ENCODE peak calls at places on chromosomes 6 and 20, in nine cellular contexts. J, E, H, N, T, Q, W, B and M are unnamed samples. For H3K4me1, the result is how much of the 10 kb centered on the place peaks cover.

GRCh38 chr6:20412674-20413073 is 11.0 kb downstream of the E2F3 start:
- DNase-seq in J (peak), E (no peak), H (no peak), N (no peak), T (no peak), Q (no peak), W (no peak), B (no peak), M (no peak)

GRCh38 chr6:501891-502601 is 110.5 kb downstream of the IRF4 start:
- DNase-seq in J (no peak), E (no peak), H (no peak), N (no peak), T (no peak), Q (no peak), W (peak), B (no peak), M (no peak)

GRCh38 chr6:162260024-162260423 is 467.5 kb downstream of the PRKN start:
- DNase-seq in J (no peak), E (no peak), H (no peak), N (no peak), T (no peak), Q (no peak), W (no peak), B (no peak), M (no peak)

GRCh38 chr20:46752639-46753235 is 43.3 kb downstream of the SLC2A10 start:
- DNase-seq in J (no peak), E (peak), H (peak), N (peak), T (peak), Q (peak), W (peak), B (peak), M (no peak)

GRCh38 chr20:17538517-17539170 is 7.5 kb upstream of the BFSP1 start:
- DNase-seq in J (no peak), E (no peak), H (no peak), N (no peak), T (no peak), Q (no peak), W (no peak), B (peak), M (no peak)

GRCh38 chr20:34022154-34022842 is 28.6 kb downstream of the RALY start:
- DNase-seq in J (no peak), E (no peak), H (no peak), N (no peak), T (no peak), Q (no peak), W (no peak), B (peak), M (no peak)

GRCh38 chr6:139905404-139906052 is 531.1 kb upstream of the CITED2 start:
- DNase-seq in J (no peak), E (no peak), H (no peak), N (no peak), T (no peak), Q (no peak), W (no peak), B (no peak), M (no peak)

GRCh38 chr20:35226775-35227681 is 538 bp downstream of the MMP24 start:
- DNase-seq in J (no peak), E (no peak), H (no peak), N (peak), T (peak), Q (no peak), W (peak), B (peak), M (peak)

GRCh38 chr6:40148882-40149573 is 214.8 kb upstream of the MOCS1 start:
- DNase-seq in J (no peak), E (no peak), H (no peak), N (no peak), T (no peak), Q (no peak), W (no peak), B (no peak), M (no peak)

GRCh38 chr6:170223718-170224693 is 66.9 kb downstream of the DLL1 start:
- DNase-seq in J (no peak), E (peak), H (no peak), N (peak), T (peak), Q (no peak), W (no peak), B (no peak), M (peak)

GRCh38 chr6:21079468-21080048 is 514.0 kb upstream of the SOX4 start:
- DNase-seq in J (no peak), E (no peak), H (no peak), N (no peak), T (no peak), Q (no peak), W (no peak), B (no peak), M (no peak)

GRCh38 chr20:43988451-43988850 is 73.8 kb downstream of the TOX2 start:
- DNase-seq in J (no peak), E (no peak), H (no peak), N (no peak), T (no peak), Q (no peak), W (no peak), B (no peak), M (no peak)

GRCh38 chr6:35014786-35015185 is 125.7 kb downstream of the ANKS1A start:
- DNase-seq in J (no peak), E (no peak), H (no peak), N (no peak), T (no peak), Q (no peak), W (no peak), B (no peak), M (no peak)

GRCh38 chr6:41692080-41692675 is 43.2 kb downstream of the TFEB start:
- DNase-seq in J (no peak), E (peak), H (no peak), N (no peak), T (no peak), Q (no peak), W (no peak), B (no peak), M (no peak)

GRCh38 chr6:3165631-3166534 is 8.5 kb upstream of the TUBB2A start:
- DNase-seq in J (no peak), E (no peak), H (no peak), N (no peak), T (no peak), Q (no peak), W (no peak), B (no peak), M (no peak)

GRCh38 chr20:58832442-58832841 is 18.3 kb downstream of the GNAS-AS1 start:
- DNase-seq in J (no peak), E (no peak), H (no peak), N (no peak), T (no peak), Q (no peak), W (no peak), B (no peak), M (no peak)

GRCh38 chr6:149895702-149896310 is 2.1 kb downstream of the RAET1E start:
- DNase-seq in J (peak), E (no peak), H (no peak), N (no peak), T (peak), Q (peak), W (no peak), B (peak), M (peak)

GRCh38 chr6:165876568-165876967 is 213.5 kb upstream of the PDE10A start:
- DNase-seq in J (peak), E (peak), H (no peak), N (no peak), T (peak), Q (peak), W (no peak), B (no peak), M (peak)

GRCh38 chr20:46401478-46401860 is 4.9 kb downstream of the ELMO2 start:
- DNase-seq in J (no peak), E (no peak), H (no peak), N (no peak), T (no peak), Q (no peak), W (no peak), B (no peak), M (no peak)

DNA sequence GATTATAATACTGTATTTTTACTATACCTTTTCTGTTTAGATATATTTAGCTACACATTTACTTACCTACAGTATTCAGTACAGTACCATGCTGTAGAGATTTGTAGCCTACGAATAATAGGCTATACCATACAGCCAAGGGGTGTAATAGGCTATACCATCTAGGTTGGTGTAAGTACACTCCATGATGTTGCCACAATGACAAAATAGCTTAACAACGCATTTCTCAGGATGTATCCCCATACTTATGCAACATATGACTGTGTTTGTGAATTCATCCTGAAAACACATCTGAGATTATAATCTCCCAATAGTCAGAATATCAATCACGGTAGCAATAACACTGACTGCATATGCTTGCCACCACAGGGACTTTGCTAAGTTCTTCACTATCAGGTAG is 20.7 kb downstream of the B4GALT5 start:
- DNase-seq in J (no peak), E (no peak), H (no peak), N (no peak), T (no peak), Q (no peak), W (no peak), B (no peak), M (no peak)
- H3K4me1 ChIP-seq in J (half or more), E (half or more), H (under half), N (half or more), T (half or more), Q (half or more), W (under half), B (half or more), M (under half)

GRCh38 chr20:62137092-62137384 is 6.2 kb downstream of the PSMA7 start:
- DNase-seq in J (no peak), E (no peak), H (no peak), N (no peak), T (no peak), Q (no peak), W (no peak), B (no peak), M (no peak)
- H3K4me1 ChIP-seq in J (under half), E (under half), H (under half), N (under half), T (half or more), Q (under half), W (under half), B (under half), M (under half)

GRCh38 chr6:52284460-52285173 is at the start of gene MCM3:
- DNase-seq in J (peak), E (peak), H (peak), N (peak), T (peak), Q (peak), W (peak), B (peak), M (peak)

GRCh38 chr6:52285174-52286068 is 879 bp upstream of the MCM3 start:
- DNase-seq in J (no peak), E (no peak), H (no peak), N (no peak), T (no peak), Q (no peak), W (no peak), B (no peak), M (no peak)

GRCh38 chr6:52283111-52283510 is 1.4 kb downstream of the MCM3 start:
- DNase-seq in J (no peak), E (no peak), H (no peak), N (no peak), T (no peak), Q (no peak), W (no peak), B (no peak), M (no peak)

GRCh38 chr6:52286798-52287432 is 2.4 kb upstream of the MCM3 start:
- DNase-seq in J (no peak), E (peak), H (no peak), N (peak), T (peak), Q (peak), W (peak), B (peak), M (no peak)

DNA sequence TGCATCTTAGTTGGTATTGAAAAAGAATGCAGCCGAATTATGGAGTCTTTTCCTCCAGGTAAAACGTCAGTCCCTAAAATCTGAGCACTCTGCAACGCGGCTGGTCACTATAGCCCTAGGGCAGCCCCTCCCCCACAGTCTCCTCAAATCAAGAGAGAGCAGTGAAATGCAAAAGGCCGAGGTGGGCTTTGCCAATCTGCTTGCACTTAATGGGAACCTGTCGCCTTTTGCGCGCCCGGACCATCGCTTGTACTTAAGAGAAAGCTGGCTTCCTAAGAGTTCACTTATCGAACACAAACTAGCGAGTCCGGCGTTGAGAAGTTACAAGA is 447 bp downstream of the MCM3 start:
- DNase-seq in J (no peak), E (peak), H (no peak), N (no peak), T (peak), Q (peak), W (no peak), B (no peak), M (peak)
- H3K4me1 ChIP-seq in J (under half), E (under half), H (under half), N (under half), T (under half), Q (under half), W (under half), B (under half), M (under half)

DNA sequence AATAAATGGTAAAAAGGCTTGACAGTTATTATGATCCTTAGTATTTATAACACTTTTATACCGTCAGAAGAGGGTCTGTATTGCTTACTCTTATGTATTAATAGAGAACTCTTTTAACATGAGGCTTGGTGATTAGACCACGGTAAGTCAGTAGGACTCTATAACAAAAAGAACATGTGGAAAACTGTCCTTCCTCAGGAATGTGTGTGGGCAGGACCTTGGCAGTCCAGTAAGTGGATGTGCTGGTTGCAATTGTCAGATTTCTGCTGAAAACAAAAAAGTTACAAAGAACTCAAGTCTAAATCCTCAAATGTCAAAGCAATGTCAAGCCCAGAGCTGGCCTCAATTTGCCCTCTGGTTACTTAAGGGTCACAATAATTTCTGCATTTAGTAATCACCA is 81.1 kb downstream of the PLCG1 start:
- DNase-seq in J (no peak), E (no peak), H (no peak), N (no peak), T (no peak), Q (no peak), W (no peak), B (no peak), M (no peak)
- H3K4me1 ChIP-seq in J (half or more), E (under half), H (under half), N (under half), T (under half), Q (under half), W (under half), B (under half), M (under half)

GRCh38 chr6:13669476-13669875 is 42.2 kb downstream of the RANBP9 start:
- DNase-seq in J (no peak), E (no peak), H (no peak), N (no peak), T (no peak), Q (no peak), W (no peak), B (no peak), M (no peak)

GRCh38 chr6:13667655-13668054 is 44.0 kb downstream of the RANBP9 start:
- DNase-seq in J (no peak), E (no peak), H (no peak), N (no peak), T (no peak), Q (no peak), W (no peak), B (no peak), M (no peak)

GRCh38 chr6:13671742-13672141 is 39.9 kb downstream of the RANBP9 start:
- DNase-seq in J (no peak), E (no peak), H (no peak), N (no peak), T (no peak), Q (no peak), W (no peak), B (no peak), M (no peak)

GRCh38 chr6:13666194-13667105 is 45.2 kb downstream of the RANBP9 start:
- DNase-seq in J (no peak), E (no peak), H (no peak), N (no peak), T (no peak), Q (no peak), W (no peak), B (no peak), M (no peak)

GRCh38 chr6:13668291-13668928 is 43.2 kb downstream of the RANBP9 start:
- DNase-seq in J (no peak), E (no peak), H (no peak), N (no peak), T (no peak), Q (no peak), W (no peak), B (peak), M (no peak)
- H3K4me1 ChIP-seq in J (under half), E (under half), H (under half), N (under half), T (under half), Q (under half), W (under half), B (under half), M (under half)

GRCh38 chr6:163417595-163417994 is 3.1 kb downstream of the QKI start:
- DNase-seq in J (no peak), E (no peak), H (no peak), N (no peak), T (no peak), Q (no peak), W (no peak), B (no peak), M (no peak)

GRCh38 chr6:163415176-163415619 is 680 bp downstream of the QKI start:
- DNase-seq in J (no peak), E (peak), H (no peak), N (peak), T (no peak), Q (peak), W (peak), B (no peak), M (peak)

GRCh38 chr6:163416640-163417253 is 2.2 kb downstream of the QKI start:
- DNase-seq in J (no peak), E (peak), H (no peak), N (no peak), T (peak), Q (no peak), W (no peak), B (peak), M (no peak)

GRCh38 chr6:163415620-163416379 is 1.3 kb downstream of the QKI start:
- DNase-seq in J (no peak), E (peak), H (no peak), N (peak), T (peak), Q (peak), W (peak), B (peak), M (peak)

GRCh38 chr6:163416380-163416629 is 1.8 kb downstream of the QKI start:
- DNase-seq in J (no peak), E (no peak), H (no peak), N (no peak), T (no peak), Q (no peak), W (no peak), B (no peak), M (no peak)
- H3K4me1 ChIP-seq in J (half or more), E (half or more), H (under half), N (under half), T (under half), Q (under half), W (under half), B (under half), M (under half)

DNA sequence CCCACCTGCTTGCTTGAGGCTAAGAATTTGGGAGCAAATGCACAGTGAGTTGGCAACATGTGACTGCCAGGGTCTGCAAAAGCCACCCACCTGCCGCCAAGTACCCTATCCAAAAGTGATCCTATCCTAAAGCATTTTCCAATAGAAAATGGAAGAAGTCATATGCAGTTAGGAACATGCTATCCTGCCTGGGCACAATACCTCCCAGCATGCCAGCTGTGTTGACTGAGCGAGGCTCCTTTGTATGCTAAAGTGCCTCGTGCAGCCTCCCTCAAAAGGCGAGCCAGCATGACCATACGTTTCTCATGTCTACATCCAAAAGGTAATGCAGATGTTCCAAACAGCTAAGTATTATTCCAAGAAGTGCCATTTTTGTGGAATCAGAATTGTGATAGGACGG is 52.7 kb downstream of the TRAF3IP2 start:
- DNase-seq in J (no peak), E (no peak), H (no peak), N (no peak), T (no peak), Q (no peak), W (no peak), B (no peak), M (no peak)
- H3K4me1 ChIP-seq in J (half or more), E (under half), H (under half), N (under half), T (under half), Q (half or more), W (under half), B (under half), M (under half)

DNA sequence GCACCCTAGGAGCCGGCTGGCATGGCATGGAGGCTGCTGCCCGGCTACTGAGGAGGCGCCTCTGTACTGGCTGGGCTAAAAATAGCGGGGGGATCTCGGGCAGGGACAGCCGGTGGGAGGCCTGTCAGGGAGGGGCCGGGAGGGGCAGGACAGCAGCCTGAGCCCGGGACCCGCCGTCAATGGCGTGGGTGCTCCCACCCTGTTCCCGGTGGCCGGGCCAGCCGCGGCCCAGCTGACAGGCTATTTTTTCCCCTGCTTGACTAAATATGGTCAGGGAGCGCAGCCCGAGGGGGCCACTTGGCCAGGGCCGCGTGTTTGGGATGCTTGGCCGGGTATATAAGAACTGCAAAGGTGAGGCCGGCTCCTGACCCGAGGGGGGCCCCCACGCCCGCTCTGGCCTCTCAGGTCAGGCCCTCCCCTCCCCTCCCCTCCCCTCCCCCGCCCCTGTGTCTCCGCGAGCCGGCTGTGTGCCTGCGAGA is 74.3 kb upstream of the GATA5 start:
- DNase-seq in J (no peak), E (peak), H (no peak), N (no peak), T (peak), Q (peak), W (no peak), B (peak), M (no peak)
- H3K4me1 ChIP-seq in J (half or more), E (half or more), H (under half), N (under half), T (under half), Q (under half), W (under half), B (under half), M (under half)

DNA sequence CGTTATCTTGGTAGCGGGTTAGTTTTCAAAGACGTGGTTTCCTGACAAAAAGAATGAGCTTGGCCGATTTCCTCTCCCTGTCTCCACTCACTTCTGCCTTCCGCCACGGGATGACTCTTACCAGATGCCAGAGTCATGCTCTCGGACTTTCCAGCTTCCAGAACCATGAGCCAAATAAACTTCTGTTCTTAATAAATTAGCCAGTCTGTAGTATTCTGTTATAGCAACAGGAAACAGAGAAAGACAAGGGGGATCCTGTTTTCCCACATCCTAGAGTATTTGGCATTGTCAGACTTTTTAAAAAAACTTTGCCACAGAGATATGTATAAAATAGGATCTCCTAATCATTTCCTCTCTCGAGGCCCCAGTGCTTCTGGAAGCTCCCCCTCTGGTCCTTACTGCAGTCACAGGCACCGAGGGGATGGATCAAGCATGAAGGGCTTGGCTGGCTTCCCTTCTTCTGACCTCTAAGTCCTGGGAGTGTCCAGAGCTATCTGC is 84.9 kb upstream of the NAA20 start:
- DNase-seq in J (no peak), E (peak), H (no peak), N (no peak), T (peak), Q (no peak), W (no peak), B (no peak), M (no peak)
- H3K4me1 ChIP-seq in J (half or more), E (under half), H (under half), N (half or more), T (half or more), Q (under half), W (under half), B (under half), M (under half)